ENCODE peak calls at places on chromosomes 7 and 10, in five cellular contexts. One of them, this sample, is unnamed.

GRCh38 chr7:92366730-92367129 is 80.6 kb upstream of the GATAD1 start:
- DNase-seq in HCT116: no peak
- DNase-seq in K562: no peak
- DNase-seq in HepG2: no peak
- DNase-seq in H1: no peak
- DNase-seq in this sample: no peak

GRCh38 chr7:112137141-112138101 is 68.8 kb downstream of the DOCK4 start:
- DNase-seq in HCT116: no peak
- DNase-seq in K562: no peak
- DNase-seq in HepG2: no peak
- DNase-seq in H1: no peak
- DNase-seq in this sample: no peak

GRCh38 chr10:21517983-21518628 is 7.4 kb downstream of the SKIDA1 start:
- DNase-seq in HCT116: no peak
- DNase-seq in K562: no peak
- DNase-seq in HepG2: no peak
- DNase-seq in H1: no peak
- DNase-seq in this sample: no peak

GRCh38 chr10:113335603-113336002 is 217.2 kb upstream of the HABP2 start:
- DNase-seq in HCT116: no peak
- DNase-seq in K562: no peak
- DNase-seq in HepG2: no peak
- DNase-seq in H1: no peak
- DNase-seq in this sample: no peak

GRCh38 chr7:37311282-37311868 is 137.3 kb downstream of the ELMO1 start:
- DNase-seq in HCT116: no peak
- DNase-seq in K562: no peak
- DNase-seq in HepG2: no peak
- DNase-seq in H1: no peak
- DNase-seq in this sample: no peak

GRCh38 chr10:5252177-5253037 is 55.8 kb downstream of the AKR1C4 start:
- DNase-seq in HCT116: no peak
- DNase-seq in K562: no peak
- DNase-seq in HepG2: peak; percentile 18
- DNase-seq in H1: no peak
- DNase-seq in this sample: no peak

GRCh38 chr7:135420786-135421185 is 89.1 kb downstream of the CNOT4 start:
- DNase-seq in HCT116: no peak
- DNase-seq in K562: no peak
- DNase-seq in HepG2: no peak
- DNase-seq in H1: no peak
- DNase-seq in this sample: no peak

GRCh38 chr10:84546609-84547008 is 218.2 kb downstream of the CCSER2 start:
- DNase-seq in HCT116: no peak
- DNase-seq in K562: no peak
- DNase-seq in HepG2: no peak
- DNase-seq in H1: no peak
- DNase-seq in this sample: no peak

DNA sequence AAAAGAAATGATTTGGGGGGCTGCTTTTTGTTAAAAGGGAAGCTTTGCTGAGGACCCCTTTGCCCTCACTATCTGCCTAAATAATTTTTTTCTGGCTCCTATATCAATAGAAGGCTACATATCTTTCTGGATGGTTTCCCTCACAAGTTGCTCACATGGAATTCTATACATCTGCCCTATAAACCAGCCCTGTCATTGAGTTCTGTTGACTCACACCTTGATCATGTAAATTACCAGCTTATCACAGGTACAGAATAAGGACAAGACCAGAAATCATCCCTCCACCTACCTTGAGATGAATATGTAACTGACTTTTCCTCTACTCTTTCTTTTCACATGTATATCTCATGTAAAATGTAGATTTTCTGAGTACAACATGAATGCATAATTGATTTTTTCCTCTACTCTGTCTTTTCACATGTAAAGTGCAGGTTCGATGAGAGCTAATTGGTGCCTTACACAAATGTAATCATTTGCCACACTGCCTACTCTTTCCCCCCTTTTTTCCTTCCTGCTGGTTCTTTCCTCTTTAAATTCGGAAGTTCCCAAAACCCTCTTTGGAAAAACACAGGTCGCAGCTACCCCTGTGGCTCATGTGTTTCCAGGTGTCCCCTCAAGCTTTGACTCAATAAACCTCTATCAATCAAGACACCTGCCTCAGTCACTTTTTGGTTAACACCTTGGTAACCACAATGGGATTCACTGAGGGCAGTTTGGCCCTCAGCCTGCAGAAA is 12.5 kb downstream of the CYP3A43 start:
- DNase-seq in HCT116: no peak
- DNase-seq in K562: no peak
- DNase-seq in HepG2: no peak
- DNase-seq in H1: no peak
- DNase-seq in this sample: no peak
- TF ChIP-seq SIN3A in HCT116: no peak
- TF ChIP-seq SIN3A in K562: no peak
- TF ChIP-seq SIN3A in HepG2: no peak
- TF ChIP-seq SIN3A in H1: no peak
- TF ChIP-seq SIN3A in this sample: no peak

GRCh38 chr7:91396-92158 is 100.8 kb upstream of the FAM20C start:
- DNase-seq in HCT116: no peak
- DNase-seq in K562: no peak
- DNase-seq in HepG2: no peak
- DNase-seq in H1: no peak
- DNase-seq in this sample: no peak
- H3K4me1 ChIP-seq in HCT116: peaks cover 3% of the 10 kb centered on the region
- H3K4me1 ChIP-seq in K562: no peaks in the 10 kb centered on the region
- H3K4me1 ChIP-seq in HepG2: no peaks in the 10 kb centered on the region
- H3K4me1 ChIP-seq in H1: peaks cover 31% of the 10 kb centered on the region
- H3K4me1 ChIP-seq in this sample: no peaks in the 10 kb centered on the region

DNA sequence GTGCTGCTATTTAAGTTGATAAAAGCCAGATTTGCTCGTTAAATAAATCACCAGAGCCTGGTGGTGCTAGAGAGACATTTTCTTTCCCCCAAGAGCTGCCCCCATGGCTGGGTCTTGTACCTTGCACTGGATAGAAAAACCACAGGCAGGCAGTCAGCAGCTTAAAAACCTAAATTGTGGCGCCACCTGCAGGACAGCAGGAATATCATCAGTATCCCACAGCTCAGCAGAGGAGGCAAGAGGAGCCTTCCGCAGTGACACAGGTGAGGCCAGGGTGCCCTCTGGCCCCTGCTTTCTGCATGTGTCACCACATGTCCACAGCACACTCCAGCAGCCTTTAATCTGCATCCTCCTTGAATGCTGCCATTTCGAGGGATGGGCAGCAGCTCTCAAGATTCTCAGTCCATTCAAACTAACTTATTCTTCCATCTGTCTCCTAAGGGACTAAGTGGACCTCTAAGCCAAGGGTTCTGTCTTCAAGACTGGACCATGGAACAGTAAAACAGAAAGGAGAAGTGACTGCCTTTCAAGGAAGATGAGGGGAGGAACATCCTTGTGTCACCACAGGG is 4.5 kb upstream of the PLXNA4 start:
- DNase-seq in HCT116: peak; percentile 62
- DNase-seq in K562: peak; percentile 78
- DNase-seq in HepG2: peak; percentile 68
- DNase-seq in H1: no peak
- DNase-seq in this sample: peak; percentile 60
- TF ChIP-seq SIN3A in HCT116: no peak
- TF ChIP-seq SIN3A in K562: no peak
- TF ChIP-seq SIN3A in HepG2: no peak
- TF ChIP-seq SIN3A in H1: no peak
- TF ChIP-seq SIN3A in this sample: no peak

DNA sequence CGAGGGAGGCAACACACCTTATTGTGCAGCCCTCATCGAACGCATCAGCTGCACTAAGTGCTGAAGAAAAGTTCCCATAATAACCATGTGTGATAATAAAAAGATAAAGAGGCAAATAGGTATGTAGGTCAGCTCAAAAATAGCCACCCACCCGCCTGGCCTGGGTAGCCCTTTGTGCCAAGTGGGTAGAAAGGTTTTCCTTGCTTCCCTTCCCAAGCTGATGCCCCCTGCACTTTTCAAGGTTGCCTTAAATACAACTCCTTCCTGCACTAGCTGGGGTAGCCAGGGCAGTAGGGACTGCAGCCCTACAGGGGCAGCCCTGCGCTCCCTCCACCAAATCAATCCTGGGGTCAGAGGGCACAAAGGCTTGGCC is 13.5 kb upstream of the DDIT4 start:
- DNase-seq in HCT116: no peak
- DNase-seq in K562: no peak
- DNase-seq in HepG2: no peak
- DNase-seq in H1: no peak
- DNase-seq in this sample: no peak
- H3K4me1 ChIP-seq in HCT116: peaks cover 47% of the 10 kb centered on the region
- H3K4me1 ChIP-seq in K562: peaks cover 51% of the 10 kb centered on the region
- H3K4me1 ChIP-seq in HepG2: peaks cover 85% of the 10 kb centered on the region
- H3K4me1 ChIP-seq in H1: peaks cover 26% of the 10 kb centered on the region
- H3K4me1 ChIP-seq in this sample: peaks cover 36% of the 10 kb centered on the region

DNA sequence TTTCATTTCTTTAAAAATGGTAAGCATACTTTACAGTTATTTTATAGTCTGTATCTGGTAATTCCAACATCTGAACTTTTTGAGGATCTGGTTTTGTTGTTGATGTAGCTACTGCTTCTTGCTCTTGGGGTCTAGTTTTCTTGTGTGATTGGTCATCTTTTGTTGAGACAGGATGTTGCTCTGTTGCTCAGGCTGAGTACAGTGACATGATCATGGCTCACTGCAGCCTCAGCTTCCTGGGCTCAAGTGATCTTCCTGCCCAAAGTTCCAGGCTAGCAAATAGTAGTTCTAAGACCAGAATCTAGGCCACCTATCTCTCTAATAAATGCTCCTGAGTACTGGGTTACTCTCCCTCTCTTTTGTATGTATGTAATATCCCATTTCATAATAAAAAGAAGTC is 75.7 kb downstream of the NRCAM start:
- DNase-seq in HCT116: no peak
- DNase-seq in K562: no peak
- DNase-seq in HepG2: no peak
- DNase-seq in H1: no peak
- DNase-seq in this sample: no peak
- TF ChIP-seq SIN3A in HCT116: no peak
- TF ChIP-seq SIN3A in K562: no peak
- TF ChIP-seq SIN3A in HepG2: no peak
- TF ChIP-seq SIN3A in H1: no peak
- TF ChIP-seq SIN3A in this sample: no peak

DNA sequence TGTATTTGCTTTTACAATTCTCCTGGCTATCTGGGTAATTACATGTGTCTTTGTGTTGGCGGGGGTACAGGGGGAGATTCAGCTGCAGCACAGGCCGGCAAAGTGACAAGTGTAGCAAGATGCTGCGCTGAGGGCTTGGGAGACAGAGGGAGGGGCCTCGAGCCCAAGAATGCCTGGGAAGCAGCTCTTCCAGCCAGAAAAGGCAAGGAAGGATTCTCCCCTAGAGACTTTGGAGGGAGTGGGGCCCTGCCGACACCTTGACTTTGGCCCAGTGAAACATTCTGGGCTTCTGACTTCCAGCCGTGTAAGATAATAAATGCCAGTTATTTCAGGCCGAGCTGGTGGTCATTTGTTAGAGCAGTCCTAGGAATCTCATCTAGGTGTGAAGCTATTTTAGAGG is 7.2 kb upstream of the REPIN1 start:
- DNase-seq in HCT116: no peak
- DNase-seq in K562: no peak
- DNase-seq in HepG2: no peak
- DNase-seq in H1: no peak
- DNase-seq in this sample: no peak
- H3K4me1 ChIP-seq in HCT116: no peaks in the 10 kb centered on the region
- H3K4me1 ChIP-seq in K562: peaks cover 30% of the 10 kb centered on the region
- H3K4me1 ChIP-seq in HepG2: peaks cover 41% of the 10 kb centered on the region
- H3K4me1 ChIP-seq in H1: peaks cover 23% of the 10 kb centered on the region
- H3K4me1 ChIP-seq in this sample: peaks cover 32% of the 10 kb centered on the region

This sample was measured in Panc1.